ENCODE peak calls at places on chromosomes 16 and 17, in six cellular contexts. U is IMR-90, Y is trophoblast cell, G is mesendoderm, E is neuronal stem cell, O is H1. N is an unnamed sample. For H3K4me1, the result is how much of the 10 kb centered on the place peaks cover.

GRCh38 chr17:80703109-80703508 is 158.5 kb downstream of the RPTOR start:
- DNase-seq in O (no peak), Y (no peak), U (no peak), E (no peak), G (peak), N (no peak)

GRCh38 chr17:49469831-49470568 is 25.1 kb upstream of the NGFR start:
- DNase-seq in Y (no peak), G (no peak), E (peak), U (no peak), O (no peak), N (peak)

GRCh38 chr16:70573451-70574121 is 50.0 kb downstream of the SF3B3 start:
- DNase-seq in O (no peak), U (peak), G (peak), Y (peak), E (no peak), N (peak)

GRCh38 chr16:15996432-15997109 is 47.2 kb downstream of the ABCC1 start:
- DNase-seq in E (no peak), U (peak), G (peak), Y (peak), O (no peak), N (peak)

GRCh38 chr17:50221500-50222480 is 20.4 kb upstream of the COL1A1 start:
- DNase-seq in G (no peak), U (peak), Y (no peak), O (no peak), E (no peak), N (peak)

GRCh38 chr17:68567035-68567434 is 34.1 kb downstream of the FAM20A start:
- DNase-seq in Y (peak), G (no peak), O (no peak), U (no peak), E (no peak), N (peak)

GRCh38 chr17:30345527-30346075 is 11.7 kb upstream of the TMIGD1 start:
- DNase-seq in G (no peak), O (no peak), Y (peak), E (no peak), U (no peak), N (no peak)

GRCh38 chr16:14286381-14287230 is 215.5 kb downstream of the MRTFB start:
- DNase-seq in E (no peak), O (no peak), G (peak), U (no peak), Y (peak), N (no peak)

GRCh38 chr17:42251115-42251514 is 25.1 kb downstream of the STAT5B start:
- DNase-seq in U (no peak), Y (peak), G (peak), E (no peak), O (no peak), N (no peak)

GRCh38 chr16:53545433-53545832 is 42.4 kb upstream of the AKTIP start:
- DNase-seq in E (no peak), U (no peak), O (no peak), G (no peak), Y (peak), N (no peak)

GRCh38 chr17:82674656-82675475 is 23.6 kb downstream of the RAB40B start:
- DNase-seq in E (no peak), Y (no peak), G (no peak), U (no peak), O (no peak), N (no peak)

GRCh38 chr16:81143921-81144471 is 47.8 kb upstream of the GCSH start:
- DNase-seq in U (no peak), G (peak), O (no peak), Y (peak), E (no peak), N (no peak)

GRCh38 chr16:1183235-1183907 is 30.5 kb downstream of the CACNA1H start:
- DNase-seq in U (peak), O (no peak), E (no peak), Y (peak), G (peak), N (peak)

GRCh38 chr17:74227681-74228080 is 14.3 kb downstream of the TTYH2 start:
- DNase-seq in O (no peak), Y (no peak), E (no peak), G (no peak), U (no peak), N (no peak)

GRCh38 chr17:50205931-50206505 is 4.6 kb upstream of the COL1A1 start:
- DNase-seq in U (no peak), Y (no peak), G (no peak), E (no peak), O (no peak), N (no peak)

GRCh38 chr17:65198653-65199382 is 61.6 kb downstream of the RGS9 start:
- DNase-seq in U (peak), E (peak), O (no peak), Y (peak), G (peak), N (peak)

GRCh38 chr17:13420294-13421277 is 181.1 kb downstream of the HS3ST3A1 start:
- DNase-seq in G (no peak), Y (peak), O (no peak), E (no peak), U (peak), N (peak)

GRCh38 chr17:64781394-64781793 is 119.3 kb upstream of the SMURF2 start:
- DNase-seq in Y (peak), U (no peak), E (no peak), G (peak), O (no peak), N (peak)

GRCh38 chr17:28734712-28735241 is 6.2 kb downstream of the NEK8 start:
- DNase-seq in E (no peak), G (no peak), U (no peak), O (no peak), Y (no peak), N (no peak)

GRCh38 chr17:82687375-82687861 is 11.1 kb downstream of the RAB40B start:
- DNase-seq in O (no peak), E (no peak), G (no peak), Y (no peak), U (peak), N (no peak)

GRCh38 chr17:30913955-30914354 is 7.8 kb upstream of the ADAP2 start:
- DNase-seq in E (no peak), G (no peak), Y (no peak), O (no peak), U (no peak), N (no peak)

GRCh38 chr17:6065351-6065750 is 4.8 kb upstream of the WSCD1 start:
- DNase-seq in Y (no peak), O (no peak), E (no peak), U (no peak), G (no peak), N (no peak)

GRCh38 chr17:14006249-14006942 is 62.9 kb upstream of the COX10 start:
- DNase-seq in Y (no peak), U (no peak), O (no peak), E (no peak), G (no peak), N (no peak)

GRCh38 chr16:64452446-64452845 is 669.4 kb downstream of the CDH11 start:
- DNase-seq in U (no peak), Y (no peak), O (no peak), G (no peak), E (no peak), N (peak)

GRCh38 chr17:45775148-45775547 is 9.0 kb upstream of the CRHR1 start:
- DNase-seq in O (no peak), Y (no peak), U (no peak), E (no peak), G (no peak), N (no peak)

GRCh38 chr17:65104541-65104940 is 32.6 kb upstream of the RGS9 start:
- DNase-seq in G (no peak), O (no peak), E (no peak), Y (no peak), U (no peak), N (no peak)

GRCh38 chr17:39027440-39028035 is 60.3 kb upstream of the FBXO47 start:
- DNase-seq in Y (no peak), U (no peak), O (no peak), G (no peak), E (no peak), N (no peak)

GRCh38 chr16:29900102-29900887 is at the start of gene ASPHD1:
- DNase-seq in Y (peak), G (peak), E (peak), U (peak), O (peak), N (peak)

GRCh38 chr16:73306901-73307413 is 259.0 kb upstream of the ZFHX3 start:
- DNase-seq in G (no peak), Y (peak), O (no peak), U (no peak), E (no peak), N (no peak)

GRCh38 chr17:22138861-22139469 is 446.6 kb downstream of the KCNJ18 start:
- DNase-seq in O (no peak), E (no peak), Y (no peak), U (no peak), G (peak), N (peak)

GRCh38 chr17:50169121-50169764 is 3.4 kb downstream of the SGCA start:
- DNase-seq in G (peak), Y (no peak), U (peak), O (no peak), E (peak), N (peak)

GRCh38 chr17:12122091-12122490 is 101.4 kb downstream of the MAP2K4 start:
- DNase-seq in O (no peak), Y (no peak), G (peak), U (no peak), E (no peak), N (no peak)

GRCh38 chr16:11788914-11789313 is 8.1 kb downstream of the ZC3H7A start:
- DNase-seq in O (no peak), G (no peak), U (no peak), Y (no peak), E (no peak), N (no peak)

GRCh38 chr16:3099732-3100499 is 822 bp upstream of the ZSCAN10 start:
- DNase-seq in G (peak), O (peak), U (peak), Y (peak), E (peak), N (peak)

GRCh38 chr16:54135361-54136275 is 151.0 kb downstream of the IRX3 start:
- DNase-seq in G (peak), U (peak), O (no peak), E (no peak), Y (peak), N (peak)

GRCh38 chr17:79027274-79027924 is 3.4 kb downstream of the C1QTNF1 start:
- DNase-seq in U (no peak), G (peak), Y (no peak), E (no peak), O (no peak), N (no peak)

GRCh38 chr16:89431616-89432015 is 58.7 kb downstream of the ANKRD11 start:
- DNase-seq in U (no peak), E (no peak), G (no peak), Y (no peak), O (no peak), N (no peak)

GRCh38 chr17:76789235-76789788 is 51.4 kb downstream of the MFSD11 start:
- DNase-seq in Y (peak), U (no peak), E (no peak), G (peak), O (no peak), N (no peak)

GRCh38 chr16:67719778-67720144 is 645 bp upstream of the GFOD2 start:
- DNase-seq in E (peak), U (peak), O (no peak), Y (peak), G (peak), N (peak)
- H3K4me3 ChIP-seq in E (peak), U (peak), O (peak), Y (peak), G (peak), N (peak)

DNA sequence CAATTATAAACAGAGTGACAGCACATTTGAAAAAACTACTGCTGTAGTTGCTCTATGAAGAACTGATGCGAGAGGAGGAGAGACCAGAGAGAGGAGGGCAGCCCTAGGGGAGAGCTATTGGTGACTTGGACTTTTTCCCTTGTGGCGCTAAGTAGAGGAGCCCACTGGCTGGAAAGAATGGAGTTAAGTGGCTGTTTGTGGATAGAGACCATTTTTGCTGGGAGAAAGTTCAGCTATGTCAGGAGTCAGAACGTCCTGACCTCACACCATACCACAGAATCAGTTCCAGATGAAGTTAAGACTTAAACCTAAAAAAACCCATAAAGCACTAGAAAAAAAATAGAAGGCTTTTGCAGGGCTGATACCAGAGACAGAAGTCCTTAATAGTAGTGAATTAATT is 2.0 kb downstream of the POLR2A start:
- DNase-seq in U (peak), Y (no peak), E (no peak), O (no peak), G (no peak), N (peak)
- H3K4me1 ChIP-seq in U (under half), Y (under half), E (under half), O (under half), G (under half), N (under half)

DNA sequence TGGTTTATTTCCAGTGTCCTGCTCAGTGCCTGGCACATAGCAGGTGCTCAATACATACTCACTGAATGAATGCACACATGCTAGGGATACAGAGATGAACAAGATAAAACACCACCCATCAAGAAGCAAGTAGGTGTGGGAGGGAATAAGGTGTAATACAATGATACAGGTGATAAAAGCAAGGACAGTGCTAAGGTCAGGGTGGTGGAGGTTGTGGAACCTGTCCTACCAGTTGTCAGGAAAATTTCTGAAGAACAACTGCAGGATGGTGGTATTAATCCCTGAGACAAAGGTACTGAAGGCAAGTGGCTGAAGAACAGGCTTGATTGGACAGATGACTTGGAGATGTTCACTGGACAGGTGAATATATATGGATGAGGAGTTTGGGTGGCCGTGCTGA is 1.8 kb downstream of the KNOP1 start:
- DNase-seq in E (no peak), G (no peak), U (no peak), O (no peak), Y (peak), N (no peak)
- H3K23ac ChIP-seq in E (no peak), G (no peak), U (peak), O (no peak), Y (no peak), N (no peak)

DNA sequence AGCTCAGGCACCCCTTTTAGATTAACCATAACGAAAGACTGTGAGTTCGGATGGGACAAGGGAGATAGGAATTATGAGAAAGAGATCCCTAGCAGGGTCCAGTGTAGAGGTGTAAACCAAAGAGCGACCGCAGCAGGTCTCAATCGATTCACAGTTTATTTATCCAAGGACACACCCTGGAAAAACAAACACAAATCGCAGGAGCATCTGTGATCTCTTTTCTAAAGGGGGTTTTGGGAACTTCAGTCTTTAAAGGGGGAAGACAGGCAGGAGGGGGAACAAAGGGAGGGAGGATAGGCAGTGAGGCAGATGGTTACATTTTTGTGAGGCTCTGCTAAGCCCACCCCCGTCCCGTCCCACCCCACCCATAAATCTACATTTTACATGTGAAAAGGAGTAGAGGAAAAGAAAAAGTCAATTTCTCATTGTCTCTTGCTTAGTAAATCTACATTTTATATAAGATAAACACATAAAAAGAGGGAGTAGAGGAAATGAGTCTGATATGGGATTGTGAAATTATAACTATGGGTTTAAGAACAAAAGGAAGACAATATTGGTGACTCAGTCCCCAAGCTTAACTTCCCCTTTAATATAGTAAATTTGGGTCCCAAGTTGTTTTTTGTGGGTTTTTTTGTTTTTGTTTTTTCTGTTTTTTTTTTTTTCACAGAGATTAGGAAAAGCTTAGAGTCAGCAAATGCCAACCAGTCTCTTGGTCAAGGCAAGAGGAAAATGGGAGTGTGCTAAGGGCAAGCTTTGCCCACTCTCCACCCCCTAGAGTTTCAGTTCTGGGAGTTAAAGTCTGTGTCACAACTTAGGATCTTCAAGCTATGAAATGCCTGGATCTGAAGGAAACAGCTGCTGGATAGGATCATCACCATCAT is 161.0 kb upstream of the CDH5 start:
- DNase-seq in E (no peak), Y (peak), U (peak), G (no peak), O (no peak), N (no peak)
- H3K4me3 ChIP-seq in E (no peak), Y (no peak), U (no peak), G (no peak), O (no peak), N (no peak)

DNA sequence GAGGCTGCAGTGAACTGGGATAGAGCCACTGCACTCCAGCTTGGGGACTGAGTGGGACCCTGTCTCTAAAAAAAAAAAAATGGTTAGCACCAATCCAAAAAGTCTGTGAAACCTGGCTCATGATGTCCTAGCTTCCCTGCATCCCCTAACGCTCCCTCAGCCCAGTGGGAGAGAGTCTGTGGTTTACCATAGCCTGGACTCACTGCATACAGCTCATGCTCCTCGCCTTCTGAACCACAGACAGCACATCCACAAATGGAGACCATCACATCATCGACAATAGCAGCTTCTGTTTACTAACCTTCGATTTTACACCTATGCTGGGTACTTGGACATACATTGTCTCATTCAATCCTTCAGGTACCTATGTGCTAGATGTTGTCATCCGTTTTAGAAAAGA is 43.6 kb downstream of the NLRC5 start:
- DNase-seq in E (no peak), O (no peak), Y (no peak), G (no peak), U (no peak), N (no peak)
- H3K4me1 ChIP-seq in E (under half), O (under half), Y (under half), G (under half), U (under half), N (under half)

DNA sequence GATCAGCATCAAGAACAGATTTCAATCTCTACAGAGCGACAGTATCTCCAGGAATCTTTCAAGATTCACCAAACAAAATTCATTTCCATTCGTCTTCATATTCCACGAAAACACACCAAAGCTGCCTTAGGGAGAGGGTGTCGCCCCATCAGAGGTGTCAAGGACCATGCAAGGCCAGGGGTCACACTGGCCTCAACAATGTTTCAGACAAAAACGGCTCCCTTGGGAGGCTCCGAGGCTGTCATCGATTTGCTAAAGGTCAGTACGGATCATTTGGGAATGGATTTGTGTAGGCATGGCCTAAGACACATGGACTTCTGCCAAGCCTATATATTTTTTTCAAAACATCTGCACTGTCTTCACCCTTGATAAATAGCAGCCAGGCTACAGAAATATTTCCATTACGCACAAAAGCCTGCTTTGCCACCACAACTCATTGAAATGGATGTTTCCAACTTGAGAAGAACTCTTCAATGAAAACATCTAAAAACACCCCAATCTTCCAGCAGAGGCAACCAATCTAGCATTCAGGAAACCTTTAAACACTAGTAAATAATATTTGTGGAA is 10.3 kb downstream of the CUEDC1 start:
- DNase-seq in G (no peak), U (no peak), O (no peak), E (no peak), Y (no peak), N (peak)
- H3K23ac ChIP-seq in G (no peak), U (no peak), O (no peak), E (no peak), Y (no peak), N (no peak)

GRCh38 chr16:21161211-21161610 is 2.7 kb downstream of the LDAF1 start:
- DNase-seq in Y (no peak), E (no peak), U (peak), G (no peak), O (no peak), N (no peak)

GRCh38 chr16:21158208-21159110 is at the start of gene LDAF1:
- DNase-seq in E (peak), U (peak), G (peak), O (no peak), Y (peak), N (peak)

GRCh38 chr16:21162661-21163151 is 4.2 kb downstream of the LDAF1 start:
- DNase-seq in U (peak), O (no peak), E (no peak), G (no peak), Y (no peak), N (no peak)

GRCh38 chr16:21159281-21159951 is 942 bp downstream of the LDAF1 start:
- DNase-seq in G (peak), E (peak), U (no peak), Y (peak), O (no peak), N (peak)

GRCh38 chr16:21160276-21160675 is 1.8 kb downstream of the LDAF1 start:
- DNase-seq in E (no peak), U (no peak), Y (no peak), O (no peak), G (no peak), N (no peak)
- H3K4me3 ChIP-seq in E (no peak), U (no peak), Y (no peak), O (no peak), G (no peak), N (no peak)

N was measured in mesenchymal stem cell.